ENCODE peak calls at places on chromosome 2, in four cellular contexts. H is adrenal gland, G is cardiac fibroblast, V is iPS DF 6.9. E is an unnamed sample.

GRCh38 chr2:98528349-98528748 is 80.0 kb downstream of the COA5 start:
- DNase-seq in H (no peak), G (no peak), V (no peak), E (no peak)

GRCh38 chr2:149540138-149540537 is 47.4 kb downstream of the MMADHC start:
- DNase-seq in H (no peak), G (no peak), V (no peak), E (no peak)

GRCh38 chr2:143581989-143582719 is 452.9 kb downstream of the ARHGAP15 start:
- DNase-seq in H (no peak), G (peak; percentile 10), V (no peak), E (no peak)

GRCh38 chr2:98034745-98035144 is 39.0 kb upstream of the TMEM131 start:
- DNase-seq in H (no peak), G (no peak), V (no peak), E (no peak)

GRCh38 chr2:164737612-164738081 is 104.0 kb downstream of the COBLL1 start:
- DNase-seq in H (peak; percentile 78), G (peak; percentile 74), V (peak; percentile 79), E (peak; percentile 61)

GRCh38 chr2:138559648-138560047 is 58.1 kb downstream of the SPOPL start:
- DNase-seq in H (no peak), G (no peak), V (no peak), E (no peak)

GRCh38 chr2:10159086-10159485 is 36.5 kb downstream of the RRM2 start:
- DNase-seq in H (no peak), G (no peak), V (no peak), E (no peak)

GRCh38 chr2:110883401-110883800 is 151.0 kb downstream of the ACOXL start:
- DNase-seq in H (no peak), G (no peak), V (no peak), E (no peak)

GRCh38 chr2:120350125-120350524 is 4.2 kb downstream of the INHBB start:
- DNase-seq in H (no peak), G (no peak), V (no peak), E (no peak)

GRCh38 chr2:144230452-144231085 is 289.4 kb downstream of the ZEB2 start:
- DNase-seq in H (no peak), G (no peak), V (no peak), E (no peak)

GRCh38 chr2:231646471-231646870 is 53.8 kb downstream of the TEX44 start:
- DNase-seq in H (no peak), G (peak; percentile 42), V (no peak), E (no peak)

GRCh38 chr2:231640646-231641111 is 48.0 kb downstream of the TEX44 start:
- DNase-seq in H (peak; percentile 58), G (peak; percentile 41), V (no peak), E (no peak)

GRCh38 chr2:231643494-231643888 is 50.8 kb downstream of the TEX44 start:
- DNase-seq in H (no peak), G (no peak), V (no peak), E (no peak)

GRCh38 chr2:231642631-231643493 is 50.2 kb downstream of the TEX44 start:
- DNase-seq in H (peak; percentile 74), G (peak; percentile 90), V (no peak), E (peak; percentile 98)

GRCh38 chr2:231644426-231644825 is 51.8 kb downstream of the TEX44 start:
- DNase-seq in H (peak; percentile 76), G (no peak), V (no peak), E (no peak)
- H3K4me3 ChIP-seq in H (no peak overlapping the region), G (no peak overlapping the region), V (no peak overlapping the region), E (no peak overlapping the region)

GRCh38 chr2:230864122-230864604 is 579 bp upstream of the ITM2C start:
- DNase-seq in H (no peak), G (no peak), V (no peak), E (no peak)

GRCh38 chr2:230861564-230862255 is 3.0 kb upstream of the ITM2C start:
- DNase-seq in H (no peak), G (no peak), V (no peak), E (no peak)

GRCh38 chr2:230863031-230863430 is 1.7 kb upstream of the ITM2C start:
- DNase-seq in H (no peak), G (no peak), V (no peak), E (no peak)

GRCh38 chr2:230863442-230864121 is 1.2 kb upstream of the ITM2C start:
- DNase-seq in H (no peak), G (no peak), V (no peak), E (no peak)

DNA sequence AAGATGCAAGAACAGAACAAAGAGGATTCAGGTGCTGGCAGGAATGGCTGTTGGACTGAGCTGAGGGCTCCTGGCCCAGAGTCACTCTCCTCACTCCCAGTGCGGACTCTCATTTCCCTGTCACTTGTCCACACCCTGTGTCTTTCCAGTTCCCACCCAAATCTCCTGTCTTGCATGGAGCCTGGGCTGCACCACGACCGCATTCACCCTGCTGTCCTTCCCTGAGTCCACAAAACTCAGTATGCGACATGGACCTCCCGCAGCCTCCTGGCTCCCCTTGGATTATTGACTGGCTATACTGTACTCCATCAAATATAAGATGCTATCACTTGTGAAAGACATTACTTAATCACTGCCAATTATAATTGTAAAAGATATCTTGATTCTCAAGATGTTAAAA is 2.5 kb upstream of the ITM2C start:
- DNase-seq in H (no peak), G (no peak), V (no peak), E (no peak)
- H3K4me3 ChIP-seq in H (no peak overlapping the region), G (no peak overlapping the region), V (no peak overlapping the region), E (no peak overlapping the region)

GRCh38 chr2:152420923-152421322 is 85.9 kb downstream of the FMNL2 start:
- DNase-seq in H (no peak), G (no peak), V (no peak), E (no peak)
- H3K4me3 ChIP-seq in H (no peak overlapping the region), G (no peak overlapping the region), V (no peak overlapping the region), E (no peak overlapping the region)

GRCh38 chr2:188529710-188530109 is 238.0 kb downstream of the GULP1 start:
- DNase-seq in H (no peak), G (no peak), V (no peak), E (no peak)

GRCh38 chr2:188523901-188524300 is 232.2 kb downstream of the GULP1 start:
- DNase-seq in H (no peak), G (peak; percentile 52), V (no peak), E (peak; percentile 31)

GRCh38 chr2:188524519-188525113 is 232.9 kb downstream of the GULP1 start:
- DNase-seq in H (peak; percentile 38), G (peak; percentile 81), V (no peak), E (no peak)

GRCh38 chr2:188527110-188527509 is 235.4 kb downstream of the GULP1 start:
- DNase-seq in H (no peak), G (peak; percentile 83), V (no peak), E (no peak)

GRCh38 chr2:188527701-188528100 is 236.0 kb downstream of the GULP1 start:
- DNase-seq in H (no peak), G (no peak), V (no peak), E (no peak)
- H3K4me3 ChIP-seq in H (peak overlapping the region; percentile 17), G (no peak overlapping the region), V (no peak overlapping the region), E (no peak overlapping the region)

GRCh38 chr2:226797989-226798421 is 1.6 kb downstream of the IRS1 start:
- DNase-seq in H (peak; percentile 45), G (peak; percentile 33), V (no peak), E (no peak)
- H3K4me3 ChIP-seq in H (peak overlapping the region; percentile 63), G (peak overlapping the region; percentile 78), V (peak overlapping the region; percentile 93), E (peak overlapping the region; percentile 65)

E was measured in SJSA1.